ENCODE peak calls at places on chromosome 21, in seven cellular contexts. V is foreskin fibroblast, K is colonic mucosa, M is adrenal gland, O is Panc1, R is keratinocyte, F is cardiac muscle cell. E is an unnamed sample.
A peak's percentile ranks its signal among the peaks of the same experiment; 100 is the strongest.

GRCh38 chr21:36120304-36120902 is 14.5 kb upstream of the CBR3 start:
- DNase-seq in V (no peak), R (no peak), O (no peak), M (peak; percentile 69), K (peak; percentile 27), F (peak; percentile 19), E (no peak)

GRCh38 chr21:36320421-36321324 is 676 bp downstream of the MORC3 start:
- DNase-seq in V (peak; percentile 76), R (no peak), M (peak; percentile 82), O (no peak), K (peak; percentile 82), F (peak; percentile 73), E (peak; percentile 90)

GRCh38 chr21:14285147-14285546 is 69.2 kb downstream of the RBM11 start:
- DNase-seq in O (no peak), V (no peak), F (no peak), M (no peak), R (no peak), K (no peak), E (no peak)

GRCh38 chr21:40618216-40618615 is 228.7 kb downstream of the DSCAM start:
- DNase-seq in R (no peak), V (no peak), O (no peak), F (no peak), M (no peak), K (no peak), E (no peak)

GRCh38 chr21:34912022-34912933 is 136.8 kb downstream of the RUNX1 start:
- DNase-seq in V (peak; percentile 67), M (no peak), F (no peak), R (no peak), K (no peak), O (no peak), E (peak; percentile 15)

GRCh38 chr21:21750124-21750825 is 752.1 kb downstream of the NCAM2 start:
- DNase-seq in O (no peak), K (no peak), V (peak; percentile 0), F (no peak), M (no peak), R (no peak), E (no peak)

GRCh38 chr21:26583737-26584136 is 10.7 kb upstream of the CYYR1 start:
- DNase-seq in M (no peak), O (no peak), K (no peak), V (no peak), F (no peak), R (no peak), E (no peak)

GRCh38 chr21:36035381-36035791 is 24.9 kb downstream of the SETD4 start:
- DNase-seq in R (no peak), V (no peak), F (no peak), O (no peak), K (no peak), M (peak; percentile 53), E (no peak)

GRCh38 chr21:27424601-27425000 is 457.7 kb upstream of the ADAMTS5 start:
- DNase-seq in K (no peak), O (no peak), V (peak; percentile 69), R (no peak), M (no peak), F (peak; percentile 63), E (peak; percentile 7)

GRCh38 chr21:15289896-15290841 is 225.4 kb upstream of the NRIP1 start:
- DNase-seq in V (no peak), R (no peak), M (no peak), F (no peak), K (peak; percentile 84), O (no peak), E (no peak)

GRCh38 chr21:37532868-37533780 is 166.6 kb downstream of the DYRK1A start:
- DNase-seq in V (no peak), M (no peak), F (no peak), K (no peak), O (peak; percentile 15), R (peak; percentile 63), E (peak; percentile 96)

GRCh38 chr21:36909901-36910561 is 56.4 kb downstream of the HLCS start:
- DNase-seq in V (peak; percentile 87), O (peak; percentile 91), K (no peak), M (no peak), F (peak; percentile 97), R (peak; percentile 77), E (peak; percentile 96)

GRCh38 chr21:26747216-26747615 is 98.0 kb downstream of the ADAMTS1 start:
- DNase-seq in V (no peak), K (no peak), M (no peak), R (no peak), O (no peak), F (no peak), E (no peak)

GRCh38 chr21:28587748-28588147 is 404.9 kb downstream of the LTN1 start:
- DNase-seq in F (no peak), O (no peak), K (no peak), M (no peak), R (no peak), V (peak; percentile 71), E (no peak)

GRCh38 chr21:32494946-32495703 is 82.6 kb downstream of the EVA1C start:
- DNase-seq in K (no peak), V (peak; percentile 57), M (no peak), R (no peak), F (peak; percentile 70), O (no peak), E (peak; percentile 57)

GRCh38 chr21:32496536-32496935 is 84.0 kb downstream of the EVA1C start:
- DNase-seq in R (no peak), F (no peak), M (no peak), K (no peak), V (no peak), O (no peak), E (no peak)

GRCh38 chr21:32499249-32500055 is 85.9 kb downstream of the TCP10L start:
- DNase-seq in V (peak; percentile 50), O (no peak), F (peak; percentile 66), R (no peak), K (no peak), M (no peak), E (no peak)
- TF ChIP-seq CTCF in V (no peak), O (no peak), F (peak; percentile 7), R (no peak), K (no peak), M (no peak), E (no peak)

DNA sequence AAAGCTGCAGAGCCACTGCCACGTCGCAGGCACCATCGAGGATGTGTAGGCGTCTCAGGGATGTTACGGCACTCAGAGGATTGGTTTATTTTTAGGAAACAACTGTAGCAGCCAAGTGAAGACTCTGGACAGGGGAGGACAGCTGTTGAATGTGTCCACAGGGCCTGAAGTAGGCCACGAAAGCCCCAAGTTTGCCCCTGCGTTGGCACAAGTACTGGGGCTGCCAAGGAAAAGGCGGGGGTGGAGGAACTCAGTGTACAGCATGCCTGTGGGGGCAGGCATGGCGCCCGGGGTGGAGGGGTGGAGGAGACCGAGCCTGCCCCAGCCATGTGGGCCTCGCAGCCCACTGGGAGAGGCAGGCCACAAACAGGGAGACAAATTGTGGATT is 89.7 kb downstream of the ADARB1 start:
- DNase-seq in M (no peak), F (no peak), K (no peak), R (no peak), V (peak; percentile 8), O (no peak), E (no peak)
- H3K4me3 ChIP-seq in M (no peak overlapping the region), F (no peak overlapping the region), K (no peak overlapping the region), R (no peak overlapping the region), V (no peak overlapping the region), O (no peak overlapping the region), E (no peak overlapping the region)

GRCh38 chr21:18951291-18952038 is 547.9 kb upstream of the TMPRSS15 start:
- DNase-seq in M (no peak), R (no peak), O (peak; percentile 1), K (peak; percentile 42), F (no peak), V (no peak), E (no peak)

GRCh38 chr21:18954415-18954972 is 550.9 kb upstream of the TMPRSS15 start:
- DNase-seq in R (no peak), F (no peak), K (no peak), O (no peak), M (no peak), V (no peak), E (no peak)

GRCh38 chr21:18950045-18950740 is 546.6 kb upstream of the TMPRSS15 start:
- DNase-seq in O (no peak), R (no peak), V (no peak), K (no peak), M (no peak), F (no peak), E (no peak)
- TF ChIP-seq CTCF in O (no peak), R (no peak), V (no peak), K (no peak), M (no peak), F (no peak), E (no peak)

DNA sequence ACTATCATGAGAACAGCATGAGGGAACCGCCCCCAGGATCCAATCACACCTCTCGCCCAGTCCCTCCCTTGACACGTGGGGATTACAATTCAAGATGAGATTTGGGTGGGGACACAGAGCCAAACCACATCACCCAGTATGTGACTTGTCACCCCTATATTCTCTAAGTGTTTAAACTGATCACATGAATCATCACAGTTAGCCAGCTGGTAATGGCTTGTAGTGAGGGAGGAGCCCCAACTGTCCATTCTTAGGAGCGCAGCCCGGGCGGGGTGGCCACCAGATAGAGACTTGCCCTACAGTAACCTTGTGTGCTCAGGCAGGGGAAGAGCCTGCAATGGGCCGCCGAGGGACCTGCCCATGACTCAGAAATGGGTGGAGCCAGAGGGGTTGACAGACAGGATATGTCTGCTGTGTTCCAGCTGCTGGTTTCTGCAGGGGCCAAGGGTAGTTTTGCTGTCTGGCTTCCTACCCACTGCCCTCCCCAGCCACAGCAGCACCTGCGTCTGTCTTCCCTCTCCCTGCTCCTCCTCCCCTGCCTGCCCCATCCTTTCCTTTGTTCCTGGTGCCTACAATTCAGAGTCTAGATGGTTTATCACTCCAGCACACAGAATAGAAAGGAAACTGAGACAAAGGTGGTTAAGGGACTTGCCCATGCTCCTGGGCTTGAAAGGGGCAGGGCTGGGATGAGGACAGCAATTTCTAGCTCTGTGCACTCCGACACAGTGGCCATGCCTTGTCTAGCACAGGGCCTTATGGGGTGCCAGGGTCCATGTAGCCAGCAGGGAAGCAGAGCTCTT is 9.2 kb downstream of the ABCG1 start:
- DNase-seq in M (peak; percentile 98), F (peak; percentile 91), R (peak; percentile 71), O (no peak), V (peak; percentile 59), K (peak; percentile 95), E (peak; percentile 95)
- H3K4me3 ChIP-seq in M (no peak overlapping the region), F (no peak overlapping the region), R (no peak overlapping the region), O (no peak overlapping the region), V (no peak overlapping the region), K (no peak overlapping the region), E (no peak overlapping the region)

GRCh38 chr21:18294100-18294499 is 49.5 kb downstream of the CHODL start:
- DNase-seq in M (no peak), R (no peak), V (no peak), F (no peak), O (no peak), K (no peak), E (no peak)

GRCh38 chr21:18298228-18298627 is 53.6 kb downstream of the CHODL start:
- DNase-seq in F (no peak), R (no peak), M (no peak), O (no peak), V (no peak), K (no peak), E (no peak)
- TF ChIP-seq CTCF in F (no peak), R (no peak), M (no peak), O (no peak), V (no peak), K (no peak), E (no peak)